ENCODE peak calls at places on chromosomes 3 and 15, in eight cellular contexts. M is OCI-M1, E is HFF-Myc, A is iPS-NIHi11, W is CD14-positive monocyte, H is NCI-H1436, T is GM12865, I is endothelial cell. S is an unnamed sample.

GRCh38 chr3:133572158-133573053 is 1.1 kb upstream of the CDV3 start:
- DNase-seq in A (no peak), W (peak; percentile 67), M (no peak), I (no peak), T (peak; percentile 90), E (no peak), H (no peak), S (peak; percentile 34)

GRCh38 chr3:113560845-113561623 is 28.7 kb downstream of the SIDT1 start:
- DNase-seq in H (no peak), A (no peak), T (no peak), M (no peak), W (no peak), I (no peak), E (peak; percentile 12), S (no peak)

GRCh38 chr3:46987485-46988401 is 8.3 kb downstream of the NBEAL2 start:
- DNase-seq in A (peak; percentile 78), T (peak; percentile 95), H (no peak), I (peak; percentile 64), M (peak; percentile 93), W (peak; percentile 88), E (no peak), S (no peak)

GRCh38 chr3:188037116-188037718 is 116.7 kb upstream of the LPP start:
- DNase-seq in M (no peak), H (no peak), A (no peak), T (no peak), W (no peak), I (peak; percentile 12), E (no peak), S (no peak)

GRCh38 chr3:65871305-65872141 is 167.2 kb downstream of the MAGI1 start:
- DNase-seq in E (no peak), T (no peak), A (peak; percentile 44), M (no peak), H (no peak), I (no peak), W (no peak), S (no peak)

GRCh38 chr3:182364323-182364722 is 429.0 kb upstream of the ATP11B start:
- DNase-seq in W (no peak), T (no peak), A (no peak), H (peak; percentile 47), E (no peak), I (no peak), M (no peak), S (peak; percentile 89)

GRCh38 chr3:167110906-167111305 is 269.2 kb downstream of the ZBBX start:
- DNase-seq in E (no peak), A (peak; percentile 38), H (no peak), T (peak; percentile 14), M (peak; percentile 2), W (no peak), I (no peak), S (no peak)

GRCh38 chr3:98532275-98532637 is 478 bp downstream of the GPR15 start:
- DNase-seq in W (no peak), E (no peak), M (no peak), I (no peak), H (no peak), A (no peak), T (peak; percentile 75), S (no peak)

GRCh38 chr3:34019158-34019557 is 220.7 kb downstream of the PDCD6IP start:
- DNase-seq in M (no peak), E (no peak), T (no peak), I (no peak), H (no peak), W (no peak), A (no peak), S (no peak)

GRCh38 chr15:95565702-95566101 is 764.8 kb upstream of the NR2F2 start:
- DNase-seq in M (no peak), H (no peak), T (no peak), E (no peak), A (no peak), W (no peak), I (no peak), S (no peak)

GRCh38 chr15:56082263-56082761 is 88.9 kb upstream of the NEDD4 start:
- DNase-seq in H (no peak), M (no peak), A (no peak), W (no peak), I (no peak), E (no peak), T (no peak), S (no peak)

GRCh38 chr3:101170047-101170771 is 150.2 kb downstream of the IMPG2 start:
- DNase-seq in T (no peak), H (no peak), A (no peak), I (no peak), W (no peak), E (no peak), M (peak; percentile 16), S (no peak)

GRCh38 chr15:99476413-99477222 is 89.2 kb upstream of the MEF2A start:
- DNase-seq in M (no peak), I (no peak), A (no peak), H (no peak), E (peak; percentile 83), T (peak; percentile 56), W (peak; percentile 82), S (peak; percentile 45)

GRCh38 chr3:179098388-179099077 is 26.9 kb upstream of the ZMAT3 start:
- DNase-seq in E (no peak), M (peak; percentile 57), A (no peak), H (no peak), W (no peak), I (no peak), T (no peak), S (no peak)

GRCh38 chr3:33083958-33084357 is 13.0 kb downstream of the GLB1 start:
- DNase-seq in M (no peak), A (peak; percentile 26), E (no peak), H (no peak), I (no peak), T (no peak), W (no peak), S (no peak)

S was measured in globus pallidus.